ENCODE peak calls at places on chromosomes 4 and X, in seven cellular contexts. C is epithelial cell of esophagus, I is mucosa of descending colon, Y is choroid plexus epithelial cell, G is fibroblast of mammary gland, D is cardiac fibroblast, M is HFF-Myc. U is an unnamed sample.

GRCh38 chr4:73883306-73883705 is 14.1 kb downstream of the CXCL1 start:
- DNase-seq in Y (peak; percentile 77), D (peak; percentile 41), I (no peak), C (peak; percentile 49), G (peak; percentile 91), M (no peak), U (no peak)

GRCh38 chrX:75623535-75623934 is 100.7 kb upstream of the ZDHHC15 start:
- DNase-seq in Y (peak; percentile 1), C (peak; percentile 4), D (no peak), G (no peak), M (no peak), I (no peak), U (no peak)

GRCh38 chrX:150692837-150693781 is at the start of gene MTMR1:
- DNase-seq in Y (no peak), D (peak; percentile 11), M (no peak), G (no peak), I (peak; percentile 40), C (peak; percentile 7), U (no peak)

GRCh38 chr4:148376151-148376550 is 66.1 kb downstream of the NR3C2 start:
- DNase-seq in D (peak; percentile 68), M (peak; percentile 2), G (no peak), Y (peak; percentile 65), C (peak; percentile 67), I (peak; percentile 84), U (peak; percentile 5)

GRCh38 chr4:117740736-117741135 is 293.6 kb upstream of the NDST3 start:
- DNase-seq in Y (no peak), G (no peak), M (no peak), C (no peak), I (no peak), D (no peak), U (no peak)

GRCh38 chr4:157514711-157515110 is 294.2 kb downstream of the GRIA2 start:
- DNase-seq in C (peak; percentile 4), D (no peak), G (no peak), I (no peak), Y (no peak), M (no peak), U (no peak)

GRCh38 chr4:186570193-186570996 is 15.0 kb upstream of the MTNR1A start:
- DNase-seq in D (peak; percentile 67), Y (peak; percentile 40), G (peak; percentile 19), M (no peak), C (peak; percentile 62), I (peak; percentile 66), U (peak; percentile 88)

GRCh38 chrX:141879616-141880015 is 24.1 kb upstream of the MAGEC1 start:
- DNase-seq in D (no peak), I (no peak), M (no peak), G (no peak), Y (peak; percentile 0), C (no peak), U (no peak)

GRCh38 chr4:26288308-26288982 is 32.4 kb upstream of the RBPJ start:
- DNase-seq in I (no peak), M (no peak), C (peak; percentile 72), G (peak; percentile 63), Y (peak; percentile 60), D (peak; percentile 10), U (peak; percentile 53)

GRCh38 chrX:76454456-76454927 is 27.0 kb downstream of the MAGEE1 start:
- DNase-seq in D (peak; percentile 27), G (peak; percentile 22), M (no peak), C (peak; percentile 27), I (peak; percentile 2), Y (peak; percentile 17), U (peak; percentile 2)

DNA sequence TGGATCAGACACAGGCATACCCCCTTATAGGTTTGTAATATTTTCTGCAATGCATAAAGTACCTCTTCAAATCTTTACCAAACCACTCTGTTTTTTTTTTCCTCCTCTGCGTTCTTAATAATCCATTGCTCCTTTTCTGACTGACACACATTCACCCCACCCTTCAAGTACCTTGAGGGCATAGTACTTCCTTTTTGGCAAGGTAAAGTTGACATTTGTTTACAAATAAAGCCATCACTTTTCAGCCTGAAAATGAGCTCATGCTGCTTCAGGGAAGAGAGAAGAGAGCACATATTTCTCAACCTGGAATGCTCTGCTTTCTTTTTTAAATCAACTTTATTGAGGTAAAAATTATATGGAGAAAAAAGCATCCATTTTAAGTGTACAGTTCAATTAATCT is 113.8 kb downstream of the AGTR2 start:
- DNase-seq in C (peak; percentile 86), Y (peak; percentile 12), M (no peak), D (no peak), G (no peak), I (no peak), U (no peak)
- H3K4me3 ChIP-seq in C (no peak overlapping the region), Y (no peak overlapping the region), M (no peak overlapping the region), D (no peak overlapping the region), G (no peak overlapping the region), I (no peak overlapping the region), U (no peak overlapping the region)

GRCh38 chr4:169493164-169493524 is 119.2 kb downstream of the NEK1 start:
- DNase-seq in M (no peak), I (no peak), G (no peak), D (no peak), C (no peak), Y (no peak), U (no peak)
- TF ChIP-seq CTCF in M (no peak), I (no peak), G (no peak), D (no peak), C (no peak), Y (no peak), U (no peak)

GRCh38 chrX:12973561-12974216 is 1.2 kb upstream of the TMSB4X start:
- DNase-seq in G (no peak), Y (no peak), I (peak; percentile 45), D (no peak), C (no peak), M (no peak), U (no peak)

GRCh38 chrX:12972867-12973560 is 1.9 kb upstream of the TMSB4X start:
- DNase-seq in D (no peak), Y (no peak), M (no peak), G (no peak), I (no peak), C (no peak), U (no peak)

GRCh38 chrX:12971282-12972003 is 3.5 kb upstream of the TMSB4X start:
- DNase-seq in C (no peak), Y (no peak), I (peak; percentile 61), G (no peak), M (no peak), D (no peak), U (no peak)

GRCh38 chrX:12970691-12971202 is 4.2 kb upstream of the TMSB4X start:
- DNase-seq in G (peak; percentile 79), M (no peak), C (no peak), Y (peak; percentile 79), D (peak; percentile 81), I (peak; percentile 47), U (peak; percentile 75)

GRCh38 chrX:12972239-12972638 is 2.7 kb upstream of the TMSB4X start:
- DNase-seq in Y (no peak), G (no peak), M (no peak), D (no peak), I (no peak), C (no peak), U (no peak)
- H3K4me3 ChIP-seq in Y (no peak overlapping the region), G (no peak overlapping the region), M (no peak overlapping the region), D (no peak overlapping the region), I (no peak overlapping the region), C (no peak overlapping the region), U (no peak overlapping the region)

DNA sequence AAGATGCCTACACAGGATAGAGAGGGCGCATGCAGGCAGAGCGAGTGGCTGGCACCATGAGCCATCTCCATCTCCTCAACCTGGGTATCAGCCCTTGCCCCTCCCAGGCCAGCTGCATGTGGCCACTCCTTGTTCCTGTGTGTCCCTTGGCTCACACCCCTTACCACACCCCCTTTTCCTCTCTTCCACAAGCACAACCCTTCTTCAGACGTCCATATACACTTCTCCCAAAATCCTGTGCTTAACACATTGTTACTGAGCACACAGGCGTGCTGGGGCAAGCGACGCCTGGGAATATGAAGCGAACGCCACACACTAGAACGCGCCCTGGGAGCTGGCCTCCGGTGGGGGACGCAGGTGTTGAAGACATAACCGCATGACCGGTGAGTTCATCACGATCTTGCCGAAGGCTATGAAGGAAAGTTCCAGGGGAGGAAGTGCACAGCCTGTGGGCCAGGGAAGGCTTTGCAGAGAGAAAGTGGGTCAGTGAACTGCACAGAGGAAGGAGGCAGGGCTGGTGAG is 19.1 kb upstream of the KIAA0232 start:
- DNase-seq in D (no peak), Y (no peak), M (no peak), C (peak; percentile 98), I (peak; percentile 53), G (no peak), U (no peak)
- TF ChIP-seq CTCF in D (peak; percentile 15), Y (peak; percentile 46), M (no peak), C (peak; percentile 66), I (no peak), G (peak; percentile 7), U (peak; percentile 37)

GRCh38 chr4:22500831-22501714 is 14.8 kb downstream of the ADGRA3 start:
- DNase-seq in D (no peak), M (no peak), G (peak; percentile 63), Y (peak; percentile 45), I (peak; percentile 76), C (peak; percentile 94), U (no peak)
- H3K4me3 ChIP-seq in D (no peak overlapping the region), M (no peak overlapping the region), G (no peak overlapping the region), Y (no peak overlapping the region), I (no peak overlapping the region), C (no peak overlapping the region), U (no peak overlapping the region)

GRCh38 chrX:95346854-95347253 is 1337.8 kb upstream of the DIAPH2 start:
- DNase-seq in I (no peak), G (peak; percentile 19), M (no peak), C (peak; percentile 5), D (peak; percentile 0), Y (peak; percentile 3), U (peak; percentile 5)
- TF ChIP-seq CTCF in I (no peak), G (peak; percentile 27), M (no peak), C (no peak), D (no peak), Y (no peak), U (no peak)

DNA sequence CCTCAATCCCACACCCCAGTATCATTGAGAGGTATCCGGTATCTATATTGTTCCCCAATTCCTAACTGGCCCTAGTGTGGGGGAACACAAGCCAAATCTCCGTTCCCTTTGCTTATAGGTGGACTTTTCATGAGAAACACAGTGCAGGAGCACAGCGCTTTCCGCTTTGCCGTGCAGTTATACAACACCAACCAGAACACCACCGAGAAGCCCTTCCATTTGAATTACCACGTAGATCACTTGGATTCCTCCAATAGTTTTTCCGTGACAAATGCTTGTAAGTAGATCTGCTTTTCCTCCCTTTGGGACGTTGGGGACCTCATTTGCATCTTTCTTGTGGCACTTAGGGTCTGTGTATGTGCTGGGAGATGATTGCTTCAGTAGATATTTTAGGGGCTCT is 1.6 kb downstream of the GRIA3 start:
- DNase-seq in Y (no peak), I (no peak), C (no peak), M (no peak), D (no peak), G (no peak), U (no peak)
- H3K4me3 ChIP-seq in Y (no peak overlapping the region), I (no peak overlapping the region), C (peak overlapping the region; percentile 50), M (peak overlapping the region; percentile 44), D (no peak overlapping the region), G (no peak overlapping the region), U (peak overlapping the region; percentile 34)

U was measured in fibroblast of villous mesenchyme.